ENCODE peak calls at places on chromosomes 4 and X, in nine cellular contexts. One of them, this sample, is unnamed.

GRCh38 chr4:88937081-88937480 is 119.9 kb downstream of the FAM13A start:
- DNase-seq in RWPE1: no peak
- DNase-seq in activated T-cell treated with anti-CD3 and anti-CD28 coated beads for 1 hour: no peak
- DNase-seq in amygdala: no peak
- DNase-seq in H54: no peak
- DNase-seq in activated CD4-positive, alpha-beta T cell treated with anti-CD3 and anti-CD28 coated beads, Interleukin-2, amount 10 ng/mL, durations not matched to agents 24 days and 14 days: no peak
- DNase-seq in stimulated activated effector memory CD8-positive, alpha-beta T cell treated with anti-CD3 and anti-CD28 coated beads, Interleukin-12 subunit alpha, Interleukin-12 subunit beta, amount 100 ng/mL, for 72 hours: no peak
- DNase-seq in CD4-positive, alpha-beta T cell: no peak
- DNase-seq in cerebellar cortex: no peak
- DNase-seq in this sample: no peak

GRCh38 chr4:69147334-69147733 is 51.1 kb downstream of the UGT2B7 start:
- DNase-seq in RWPE1: no peak
- DNase-seq in activated T-cell treated with anti-CD3 and anti-CD28 coated beads for 1 hour: no peak
- DNase-seq in amygdala: no peak
- DNase-seq in H54: no peak
- DNase-seq in activated CD4-positive, alpha-beta T cell treated with anti-CD3 and anti-CD28 coated beads, Interleukin-2, amount 10 ng/mL, durations not matched to agents 24 days and 14 days: no peak
- DNase-seq in stimulated activated effector memory CD8-positive, alpha-beta T cell treated with anti-CD3 and anti-CD28 coated beads, Interleukin-12 subunit alpha, Interleukin-12 subunit beta, amount 100 ng/mL, for 72 hours: no peak
- DNase-seq in CD4-positive, alpha-beta T cell: no peak
- DNase-seq in cerebellar cortex: no peak
- DNase-seq in this sample: no peak

GRCh38 chr4:155999743-156000142 is 46.1 kb upstream of the CTSO start:
- DNase-seq in RWPE1: no peak
- DNase-seq in activated T-cell treated with anti-CD3 and anti-CD28 coated beads for 1 hour: no peak
- DNase-seq in amygdala: no peak
- DNase-seq in H54: no peak
- DNase-seq in activated CD4-positive, alpha-beta T cell treated with anti-CD3 and anti-CD28 coated beads, Interleukin-2, amount 10 ng/mL, durations not matched to agents 24 days and 14 days: no peak
- DNase-seq in stimulated activated effector memory CD8-positive, alpha-beta T cell treated with anti-CD3 and anti-CD28 coated beads, Interleukin-12 subunit alpha, Interleukin-12 subunit beta, amount 100 ng/mL, for 72 hours: no peak
- DNase-seq in CD4-positive, alpha-beta T cell: no peak
- DNase-seq in cerebellar cortex: peak; percentile 15
- DNase-seq in this sample: no peak

GRCh38 chr4:4182835-4183568 is 43.7 kb downstream of the OTOP1 start:
- DNase-seq in RWPE1: peak; percentile 9
- DNase-seq in activated T-cell treated with anti-CD3 and anti-CD28 coated beads for 1 hour: no peak
- DNase-seq in amygdala: no peak
- DNase-seq in H54: peak; percentile 10
- DNase-seq in activated CD4-positive, alpha-beta T cell treated with anti-CD3 and anti-CD28 coated beads, Interleukin-2, amount 10 ng/mL, durations not matched to agents 24 days and 14 days: peak; percentile 80
- DNase-seq in stimulated activated effector memory CD8-positive, alpha-beta T cell treated with anti-CD3 and anti-CD28 coated beads, Interleukin-12 subunit alpha, Interleukin-12 subunit beta, amount 100 ng/mL, for 72 hours: peak; percentile 9
- DNase-seq in CD4-positive, alpha-beta T cell: no peak
- DNase-seq in cerebellar cortex: no peak
- DNase-seq in this sample: peak; percentile 15

GRCh38 chr4:123547167-123547817 is 150.7 kb downstream of the SPRY1 start:
- DNase-seq in RWPE1: peak; percentile 28
- DNase-seq in activated T-cell treated with anti-CD3 and anti-CD28 coated beads for 1 hour: no peak
- DNase-seq in amygdala: no peak
- DNase-seq in H54: no peak
- DNase-seq in activated CD4-positive, alpha-beta T cell treated with anti-CD3 and anti-CD28 coated beads, Interleukin-2, amount 10 ng/mL, durations not matched to agents 24 days and 14 days: no peak
- DNase-seq in stimulated activated effector memory CD8-positive, alpha-beta T cell treated with anti-CD3 and anti-CD28 coated beads, Interleukin-12 subunit alpha, Interleukin-12 subunit beta, amount 100 ng/mL, for 72 hours: no peak
- DNase-seq in CD4-positive, alpha-beta T cell: no peak
- DNase-seq in cerebellar cortex: peak; percentile 63
- DNase-seq in this sample: no peak

GRCh38 chrX:120302434-120302833 is 8.8 kb downstream of the TMEM255A start:
- DNase-seq in RWPE1: no peak
- DNase-seq in activated T-cell treated with anti-CD3 and anti-CD28 coated beads for 1 hour: no peak
- DNase-seq in amygdala: no peak
- DNase-seq in H54: no peak
- DNase-seq in activated CD4-positive, alpha-beta T cell treated with anti-CD3 and anti-CD28 coated beads, Interleukin-2, amount 10 ng/mL, durations not matched to agents 24 days and 14 days: peak; percentile 76
- DNase-seq in stimulated activated effector memory CD8-positive, alpha-beta T cell treated with anti-CD3 and anti-CD28 coated beads, Interleukin-12 subunit alpha, Interleukin-12 subunit beta, amount 100 ng/mL, for 72 hours: peak; percentile 6
- DNase-seq in CD4-positive, alpha-beta T cell: peak; percentile 18
- DNase-seq in cerebellar cortex: no peak
- DNase-seq in this sample: no peak

GRCh38 chr4:24837781-24838180 is 42.4 kb downstream of the SOD3 start:
- DNase-seq in RWPE1: no peak
- DNase-seq in activated T-cell treated with anti-CD3 and anti-CD28 coated beads for 1 hour: no peak
- DNase-seq in amygdala: no peak
- DNase-seq in H54: no peak
- DNase-seq in activated CD4-positive, alpha-beta T cell treated with anti-CD3 and anti-CD28 coated beads, Interleukin-2, amount 10 ng/mL, durations not matched to agents 24 days and 14 days: no peak
- DNase-seq in stimulated activated effector memory CD8-positive, alpha-beta T cell treated with anti-CD3 and anti-CD28 coated beads, Interleukin-12 subunit alpha, Interleukin-12 subunit beta, amount 100 ng/mL, for 72 hours: no peak
- DNase-seq in CD4-positive, alpha-beta T cell: no peak
- DNase-seq in cerebellar cortex: no peak
- DNase-seq in this sample: no peak

GRCh38 chrX:6021316-6022091 is 207.2 kb downstream of the NLGN4X start:
- DNase-seq in RWPE1: no peak
- DNase-seq in activated T-cell treated with anti-CD3 and anti-CD28 coated beads for 1 hour: no peak
- DNase-seq in amygdala: no peak
- DNase-seq in H54: no peak
- DNase-seq in activated CD4-positive, alpha-beta T cell treated with anti-CD3 and anti-CD28 coated beads, Interleukin-2, amount 10 ng/mL, durations not matched to agents 24 days and 14 days: peak; percentile 61
- DNase-seq in stimulated activated effector memory CD8-positive, alpha-beta T cell treated with anti-CD3 and anti-CD28 coated beads, Interleukin-12 subunit alpha, Interleukin-12 subunit beta, amount 100 ng/mL, for 72 hours: peak; percentile 1
- DNase-seq in CD4-positive, alpha-beta T cell: no peak
- DNase-seq in cerebellar cortex: peak; percentile 70
- DNase-seq in this sample: peak; percentile 1

GRCh38 chrX:95718746-95719145 is 965.9 kb upstream of the DIAPH2 start:
- DNase-seq in RWPE1: no peak
- DNase-seq in activated T-cell treated with anti-CD3 and anti-CD28 coated beads for 1 hour: no peak
- DNase-seq in amygdala: no peak
- DNase-seq in H54: no peak
- DNase-seq in activated CD4-positive, alpha-beta T cell treated with anti-CD3 and anti-CD28 coated beads, Interleukin-2, amount 10 ng/mL, durations not matched to agents 24 days and 14 days: no peak
- DNase-seq in stimulated activated effector memory CD8-positive, alpha-beta T cell treated with anti-CD3 and anti-CD28 coated beads, Interleukin-12 subunit alpha, Interleukin-12 subunit beta, amount 100 ng/mL, for 72 hours: no peak
- DNase-seq in CD4-positive, alpha-beta T cell: no peak
- DNase-seq in cerebellar cortex: no peak
- DNase-seq in this sample: no peak

GRCh38 chr4:177964693-177965168 is 522.5 kb upstream of the AGA start:
- DNase-seq in RWPE1: no peak
- DNase-seq in activated T-cell treated with anti-CD3 and anti-CD28 coated beads for 1 hour: no peak
- DNase-seq in amygdala: no peak
- DNase-seq in H54: no peak
- DNase-seq in activated CD4-positive, alpha-beta T cell treated with anti-CD3 and anti-CD28 coated beads, Interleukin-2, amount 10 ng/mL, durations not matched to agents 24 days and 14 days: no peak
- DNase-seq in stimulated activated effector memory CD8-positive, alpha-beta T cell treated with anti-CD3 and anti-CD28 coated beads, Interleukin-12 subunit alpha, Interleukin-12 subunit beta, amount 100 ng/mL, for 72 hours: no peak
- DNase-seq in CD4-positive, alpha-beta T cell: no peak
- DNase-seq in cerebellar cortex: no peak
- DNase-seq in this sample: no peak

GRCh38 chr4:55871299-55871800 is 17.9 kb downstream of the EXOC1 start:
- DNase-seq in RWPE1: no peak
- DNase-seq in activated T-cell treated with anti-CD3 and anti-CD28 coated beads for 1 hour: no peak
- DNase-seq in amygdala: no peak
- DNase-seq in H54: no peak
- DNase-seq in activated CD4-positive, alpha-beta T cell treated with anti-CD3 and anti-CD28 coated beads, Interleukin-2, amount 10 ng/mL, durations not matched to agents 24 days and 14 days: no peak
- DNase-seq in stimulated activated effector memory CD8-positive, alpha-beta T cell treated with anti-CD3 and anti-CD28 coated beads, Interleukin-12 subunit alpha, Interleukin-12 subunit beta, amount 100 ng/mL, for 72 hours: no peak
- DNase-seq in CD4-positive, alpha-beta T cell: no peak
- DNase-seq in cerebellar cortex: no peak
- DNase-seq in this sample: no peak

GRCh38 chr4:10666616-10667015 is 18.0 kb downstream of the CLNK start:
- DNase-seq in RWPE1: no peak
- DNase-seq in activated T-cell treated with anti-CD3 and anti-CD28 coated beads for 1 hour: no peak
- DNase-seq in amygdala: no peak
- DNase-seq in H54: no peak
- DNase-seq in activated CD4-positive, alpha-beta T cell treated with anti-CD3 and anti-CD28 coated beads, Interleukin-2, amount 10 ng/mL, durations not matched to agents 24 days and 14 days: no peak
- DNase-seq in stimulated activated effector memory CD8-positive, alpha-beta T cell treated with anti-CD3 and anti-CD28 coated beads, Interleukin-12 subunit alpha, Interleukin-12 subunit beta, amount 100 ng/mL, for 72 hours: no peak
- DNase-seq in CD4-positive, alpha-beta T cell: no peak
- DNase-seq in cerebellar cortex: peak; percentile 85
- DNase-seq in this sample: no peak

GRCh38 chr4:180946188-180946587 is 1297.0 kb upstream of the TENM3 start:
- DNase-seq in RWPE1: no peak
- DNase-seq in activated T-cell treated with anti-CD3 and anti-CD28 coated beads for 1 hour: no peak
- DNase-seq in amygdala: no peak
- DNase-seq in H54: no peak
- DNase-seq in activated CD4-positive, alpha-beta T cell treated with anti-CD3 and anti-CD28 coated beads, Interleukin-2, amount 10 ng/mL, durations not matched to agents 24 days and 14 days: no peak
- DNase-seq in stimulated activated effector memory CD8-positive, alpha-beta T cell treated with anti-CD3 and anti-CD28 coated beads, Interleukin-12 subunit alpha, Interleukin-12 subunit beta, amount 100 ng/mL, for 72 hours: no peak
- DNase-seq in CD4-positive, alpha-beta T cell: no peak
- DNase-seq in cerebellar cortex: no peak
- DNase-seq in this sample: no peak

GRCh38 chrX:12974217-12974796 is 603 bp upstream of the TMSB4X start:
- DNase-seq in RWPE1: peak; percentile 28
- DNase-seq in activated T-cell treated with anti-CD3 and anti-CD28 coated beads for 1 hour: no peak
- DNase-seq in amygdala: no peak
- DNase-seq in H54: no peak
- DNase-seq in activated CD4-positive, alpha-beta T cell treated with anti-CD3 and anti-CD28 coated beads, Interleukin-2, amount 10 ng/mL, durations not matched to agents 24 days and 14 days: peak; percentile 83
- DNase-seq in stimulated activated effector memory CD8-positive, alpha-beta T cell treated with anti-CD3 and anti-CD28 coated beads, Interleukin-12 subunit alpha, Interleukin-12 subunit beta, amount 100 ng/mL, for 72 hours: no peak
- DNase-seq in CD4-positive, alpha-beta T cell: peak; percentile 39
- DNase-seq in cerebellar cortex: peak; percentile 42
- DNase-seq in this sample: no peak

GRCh38 chr4:111602848-111603247 is 542.4 kb upstream of the FAM241A start:
- DNase-seq in RWPE1: peak; percentile 1
- DNase-seq in activated T-cell treated with anti-CD3 and anti-CD28 coated beads for 1 hour: no peak
- DNase-seq in amygdala: no peak
- DNase-seq in H54: no peak
- DNase-seq in activated CD4-positive, alpha-beta T cell treated with anti-CD3 and anti-CD28 coated beads, Interleukin-2, amount 10 ng/mL, durations not matched to agents 24 days and 14 days: no peak
- DNase-seq in stimulated activated effector memory CD8-positive, alpha-beta T cell treated with anti-CD3 and anti-CD28 coated beads, Interleukin-12 subunit alpha, Interleukin-12 subunit beta, amount 100 ng/mL, for 72 hours: no peak
- DNase-seq in CD4-positive, alpha-beta T cell: no peak
- DNase-seq in cerebellar cortex: no peak
- DNase-seq in this sample: no peak

GRCh38 chr4:124931050-124931449 is 218.5 kb upstream of the ANKRD50 start:
- DNase-seq in RWPE1: no peak
- DNase-seq in activated T-cell treated with anti-CD3 and anti-CD28 coated beads for 1 hour: no peak
- DNase-seq in amygdala: no peak
- DNase-seq in H54: no peak
- DNase-seq in activated CD4-positive, alpha-beta T cell treated with anti-CD3 and anti-CD28 coated beads, Interleukin-2, amount 10 ng/mL, durations not matched to agents 24 days and 14 days: no peak
- DNase-seq in stimulated activated effector memory CD8-positive, alpha-beta T cell treated with anti-CD3 and anti-CD28 coated beads, Interleukin-12 subunit alpha, Interleukin-12 subunit beta, amount 100 ng/mL, for 72 hours: no peak
- DNase-seq in CD4-positive, alpha-beta T cell: no peak
- DNase-seq in cerebellar cortex: no peak
- DNase-seq in this sample: no peak

GRCh38 chr4:24214796-24215195 is 324.9 kb upstream of the PPARGC1A start:
- DNase-seq in RWPE1: no peak
- DNase-seq in activated T-cell treated with anti-CD3 and anti-CD28 coated beads for 1 hour: no peak
- DNase-seq in amygdala: no peak
- DNase-seq in H54: no peak
- DNase-seq in activated CD4-positive, alpha-beta T cell treated with anti-CD3 and anti-CD28 coated beads, Interleukin-2, amount 10 ng/mL, durations not matched to agents 24 days and 14 days: no peak
- DNase-seq in stimulated activated effector memory CD8-positive, alpha-beta T cell treated with anti-CD3 and anti-CD28 coated beads, Interleukin-12 subunit alpha, Interleukin-12 subunit beta, amount 100 ng/mL, for 72 hours: no peak
- DNase-seq in CD4-positive, alpha-beta T cell: no peak
- DNase-seq in cerebellar cortex: no peak
- DNase-seq in this sample: no peak

GRCh38 chr4:6422105-6422504 is 50.3 kb downstream of the PPP2R2C start:
- DNase-seq in RWPE1: no peak
- DNase-seq in activated T-cell treated with anti-CD3 and anti-CD28 coated beads for 1 hour: no peak
- DNase-seq in amygdala: no peak
- DNase-seq in H54: no peak
- DNase-seq in activated CD4-positive, alpha-beta T cell treated with anti-CD3 and anti-CD28 coated beads, Interleukin-2, amount 10 ng/mL, durations not matched to agents 24 days and 14 days: no peak
- DNase-seq in stimulated activated effector memory CD8-positive, alpha-beta T cell treated with anti-CD3 and anti-CD28 coated beads, Interleukin-12 subunit alpha, Interleukin-12 subunit beta, amount 100 ng/mL, for 72 hours: no peak
- DNase-seq in CD4-positive, alpha-beta T cell: no peak
- DNase-seq in cerebellar cortex: no peak
- DNase-seq in this sample: no peak

GRCh38 chr4:19224820-19225219 is 1026.9 kb upstream of the SLIT2 start:
- DNase-seq in RWPE1: no peak
- DNase-seq in activated T-cell treated with anti-CD3 and anti-CD28 coated beads for 1 hour: no peak
- DNase-seq in amygdala: no peak
- DNase-seq in H54: no peak
- DNase-seq in activated CD4-positive, alpha-beta T cell treated with anti-CD3 and anti-CD28 coated beads, Interleukin-2, amount 10 ng/mL, durations not matched to agents 24 days and 14 days: no peak
- DNase-seq in stimulated activated effector memory CD8-positive, alpha-beta T cell treated with anti-CD3 and anti-CD28 coated beads, Interleukin-12 subunit alpha, Interleukin-12 subunit beta, amount 100 ng/mL, for 72 hours: no peak
- DNase-seq in CD4-positive, alpha-beta T cell: no peak
- DNase-seq in cerebellar cortex: peak; percentile 19
- DNase-seq in this sample: no peak

GRCh38 chrX:107684956-107685385 is 56.7 kb downstream of the PRPS1 start:
- DNase-seq in RWPE1: peak; percentile 67
- DNase-seq in activated T-cell treated with anti-CD3 and anti-CD28 coated beads for 1 hour: no peak
- DNase-seq in amygdala: no peak
- DNase-seq in H54: no peak
- DNase-seq in activated CD4-positive, alpha-beta T cell treated with anti-CD3 and anti-CD28 coated beads, Interleukin-2, amount 10 ng/mL, durations not matched to agents 24 days and 14 days: peak; percentile 63
- DNase-seq in stimulated activated effector memory CD8-positive, alpha-beta T cell treated with anti-CD3 and anti-CD28 coated beads, Interleukin-12 subunit alpha, Interleukin-12 subunit beta, amount 100 ng/mL, for 72 hours: no peak
- DNase-seq in CD4-positive, alpha-beta T cell: no peak
- DNase-seq in cerebellar cortex: peak; percentile 39
- DNase-seq in this sample: no peak

GRCh38 chr4:893276-893994 is 38.7 kb downstream of the GAK start:
- DNase-seq in RWPE1: no peak
- DNase-seq in activated T-cell treated with anti-CD3 and anti-CD28 coated beads for 1 hour: no peak
- DNase-seq in amygdala: no peak
- DNase-seq in H54: no peak
- DNase-seq in activated CD4-positive, alpha-beta T cell treated with anti-CD3 and anti-CD28 coated beads, Interleukin-2, amount 10 ng/mL, durations not matched to agents 24 days and 14 days: no peak
- DNase-seq in stimulated activated effector memory CD8-positive, alpha-beta T cell treated with anti-CD3 and anti-CD28 coated beads, Interleukin-12 subunit alpha, Interleukin-12 subunit beta, amount 100 ng/mL, for 72 hours: no peak
- DNase-seq in CD4-positive, alpha-beta T cell: no peak
- DNase-seq in cerebellar cortex: no peak
- DNase-seq in this sample: no peak

GRCh38 chr4:73721419-73721818 is 18.9 kb upstream of the CXCL8 start:
- DNase-seq in RWPE1: no peak
- DNase-seq in activated T-cell treated with anti-CD3 and anti-CD28 coated beads for 1 hour: no peak
- DNase-seq in amygdala: no peak
- DNase-seq in H54: no peak
- DNase-seq in activated CD4-positive, alpha-beta T cell treated with anti-CD3 and anti-CD28 coated beads, Interleukin-2, amount 10 ng/mL, durations not matched to agents 24 days and 14 days: no peak
- DNase-seq in stimulated activated effector memory CD8-positive, alpha-beta T cell treated with anti-CD3 and anti-CD28 coated beads, Interleukin-12 subunit alpha, Interleukin-12 subunit beta, amount 100 ng/mL, for 72 hours: no peak
- DNase-seq in CD4-positive, alpha-beta T cell: no peak
- DNase-seq in cerebellar cortex: no peak
- DNase-seq in this sample: no peak

GRCh38 chrX:150610038-150610437 is 41.6 kb downstream of the MTM1 start:
- DNase-seq in RWPE1: no peak
- DNase-seq in activated T-cell treated with anti-CD3 and anti-CD28 coated beads for 1 hour: no peak
- DNase-seq in amygdala: no peak
- DNase-seq in H54: no peak
- DNase-seq in activated CD4-positive, alpha-beta T cell treated with anti-CD3 and anti-CD28 coated beads, Interleukin-2, amount 10 ng/mL, durations not matched to agents 24 days and 14 days: no peak
- DNase-seq in stimulated activated effector memory CD8-positive, alpha-beta T cell treated with anti-CD3 and anti-CD28 coated beads, Interleukin-12 subunit alpha, Interleukin-12 subunit beta, amount 100 ng/mL, for 72 hours: no peak
- DNase-seq in CD4-positive, alpha-beta T cell: no peak
- DNase-seq in cerebellar cortex: no peak
- DNase-seq in this sample: no peak

GRCh38 chr4:78566834-78567501 is 15.4 kb downstream of the ANXA3 start:
- DNase-seq in RWPE1: no peak
- DNase-seq in activated T-cell treated with anti-CD3 and anti-CD28 coated beads for 1 hour: no peak
- DNase-seq in amygdala: no peak
- DNase-seq in H54: no peak
- DNase-seq in activated CD4-positive, alpha-beta T cell treated with anti-CD3 and anti-CD28 coated beads, Interleukin-2, amount 10 ng/mL, durations not matched to agents 24 days and 14 days: no peak
- DNase-seq in stimulated activated effector memory CD8-positive, alpha-beta T cell treated with anti-CD3 and anti-CD28 coated beads, Interleukin-12 subunit alpha, Interleukin-12 subunit beta, amount 100 ng/mL, for 72 hours: no peak
- DNase-seq in CD4-positive, alpha-beta T cell: no peak
- DNase-seq in cerebellar cortex: no peak
- DNase-seq in this sample: no peak

GRCh38 chrX:38225093-38225492 is 4.4 kb upstream of the SRPX start:
- DNase-seq in RWPE1: no peak
- DNase-seq in activated T-cell treated with anti-CD3 and anti-CD28 coated beads for 1 hour: no peak
- DNase-seq in amygdala: no peak
- DNase-seq in H54: no peak
- DNase-seq in activated CD4-positive, alpha-beta T cell treated with anti-CD3 and anti-CD28 coated beads, Interleukin-2, amount 10 ng/mL, durations not matched to agents 24 days and 14 days: no peak
- DNase-seq in stimulated activated effector memory CD8-positive, alpha-beta T cell treated with anti-CD3 and anti-CD28 coated beads, Interleukin-12 subunit alpha, Interleukin-12 subunit beta, amount 100 ng/mL, for 72 hours: no peak
- DNase-seq in CD4-positive, alpha-beta T cell: no peak
- DNase-seq in cerebellar cortex: no peak
- DNase-seq in this sample: no peak

GRCh38 chrX:71221145-71221544 is 1.9 kb upstream of the GJB1 start:
- DNase-seq in RWPE1: no peak
- DNase-seq in activated T-cell treated with anti-CD3 and anti-CD28 coated beads for 1 hour: no peak
- DNase-seq in amygdala: no peak
- DNase-seq in H54: no peak
- DNase-seq in activated CD4-positive, alpha-beta T cell treated with anti-CD3 and anti-CD28 coated beads, Interleukin-2, amount 10 ng/mL, durations not matched to agents 24 days and 14 days: no peak
- DNase-seq in stimulated activated effector memory CD8-positive, alpha-beta T cell treated with anti-CD3 and anti-CD28 coated beads, Interleukin-12 subunit alpha, Interleukin-12 subunit beta, amount 100 ng/mL, for 72 hours: no peak
- DNase-seq in CD4-positive, alpha-beta T cell: no peak
- DNase-seq in cerebellar cortex: no peak
- DNase-seq in this sample: no peak

GRCh38 chr4:156137971-156138581 is 184.4 kb upstream of the CTSO start:
- DNase-seq in RWPE1: no peak
- DNase-seq in activated T-cell treated with anti-CD3 and anti-CD28 coated beads for 1 hour: no peak
- DNase-seq in amygdala: no peak
- DNase-seq in H54: no peak
- DNase-seq in activated CD4-positive, alpha-beta T cell treated with anti-CD3 and anti-CD28 coated beads, Interleukin-2, amount 10 ng/mL, durations not matched to agents 24 days and 14 days: no peak
- DNase-seq in stimulated activated effector memory CD8-positive, alpha-beta T cell treated with anti-CD3 and anti-CD28 coated beads, Interleukin-12 subunit alpha, Interleukin-12 subunit beta, amount 100 ng/mL, for 72 hours: no peak
- DNase-seq in CD4-positive, alpha-beta T cell: no peak
- DNase-seq in cerebellar cortex: peak; percentile 74
- DNase-seq in this sample: no peak

GRCh38 chr4:163915896-163916295 is 421.4 kb downstream of the TMA16 start:
- DNase-seq in RWPE1: no peak
- DNase-seq in activated T-cell treated with anti-CD3 and anti-CD28 coated beads for 1 hour: no peak
- DNase-seq in amygdala: no peak
- DNase-seq in H54: no peak
- DNase-seq in activated CD4-positive, alpha-beta T cell treated with anti-CD3 and anti-CD28 coated beads, Interleukin-2, amount 10 ng/mL, durations not matched to agents 24 days and 14 days: no peak
- DNase-seq in stimulated activated effector memory CD8-positive, alpha-beta T cell treated with anti-CD3 and anti-CD28 coated beads, Interleukin-12 subunit alpha, Interleukin-12 subunit beta, amount 100 ng/mL, for 72 hours: no peak
- DNase-seq in CD4-positive, alpha-beta T cell: no peak
- DNase-seq in cerebellar cortex: no peak
- DNase-seq in this sample: no peak

GRCh38 chr4:5750052-5750950 is 39.3 kb downstream of the EVC start:
- DNase-seq in RWPE1: no peak
- DNase-seq in activated T-cell treated with anti-CD3 and anti-CD28 coated beads for 1 hour: no peak
- DNase-seq in amygdala: no peak
- DNase-seq in H54: no peak
- DNase-seq in activated CD4-positive, alpha-beta T cell treated with anti-CD3 and anti-CD28 coated beads, Interleukin-2, amount 10 ng/mL, durations not matched to agents 24 days and 14 days: no peak
- DNase-seq in stimulated activated effector memory CD8-positive, alpha-beta T cell treated with anti-CD3 and anti-CD28 coated beads, Interleukin-12 subunit alpha, Interleukin-12 subunit beta, amount 100 ng/mL, for 72 hours: no peak
- DNase-seq in CD4-positive, alpha-beta T cell: no peak
- DNase-seq in cerebellar cortex: no peak
- DNase-seq in this sample: no peak

GRCh38 chrX:110407910-110408545 is 49.4 kb downstream of the RTL9 start:
- DNase-seq in RWPE1: peak; percentile 29
- DNase-seq in activated T-cell treated with anti-CD3 and anti-CD28 coated beads for 1 hour: peak; percentile 15
- DNase-seq in amygdala: no peak
- DNase-seq in H54: no peak
- DNase-seq in activated CD4-positive, alpha-beta T cell treated with anti-CD3 and anti-CD28 coated beads, Interleukin-2, amount 10 ng/mL, durations not matched to agents 24 days and 14 days: peak; percentile 85
- DNase-seq in stimulated activated effector memory CD8-positive, alpha-beta T cell treated with anti-CD3 and anti-CD28 coated beads, Interleukin-12 subunit alpha, Interleukin-12 subunit beta, amount 100 ng/mL, for 72 hours: peak; percentile 26
- DNase-seq in CD4-positive, alpha-beta T cell: peak; percentile 9
- DNase-seq in cerebellar cortex: peak; percentile 56
- DNase-seq in this sample: no peak

GRCh38 chr4:147539959-147540358 is 59.1 kb downstream of the EDNRA start:
- DNase-seq in RWPE1: no peak
- DNase-seq in activated T-cell treated with anti-CD3 and anti-CD28 coated beads for 1 hour: no peak
- DNase-seq in amygdala: no peak
- DNase-seq in H54: no peak
- DNase-seq in activated CD4-positive, alpha-beta T cell treated with anti-CD3 and anti-CD28 coated beads, Interleukin-2, amount 10 ng/mL, durations not matched to agents 24 days and 14 days: no peak
- DNase-seq in stimulated activated effector memory CD8-positive, alpha-beta T cell treated with anti-CD3 and anti-CD28 coated beads, Interleukin-12 subunit alpha, Interleukin-12 subunit beta, amount 100 ng/mL, for 72 hours: no peak
- DNase-seq in CD4-positive, alpha-beta T cell: no peak
- DNase-seq in cerebellar cortex: no peak
- DNase-seq in this sample: no peak

This sample was measured in GM12891.